ENCODE peak calls at places on chromosome 15, in ten cellular contexts. W, R, Z, U, S, G, J, L, T and B are unnamed samples.

GRCh38 chr15:41969851-41970431 is 2.4 kb downstream of the EHD4 start:
- DNase-seq in T (peak), U (no peak), W (no peak), S (no peak), J (peak), Z (no peak), G (peak), L (peak), R (no peak), B (no peak)

GRCh38 chr15:77024273-77025065 is 29.5 kb downstream of the PSTPIP1 start:
- DNase-seq in J (peak), L (peak), G (peak), W (peak), Z (no peak), R (peak), S (peak), T (peak), U (peak), B (peak)

GRCh38 chr15:77028451-77029165 is 33.7 kb downstream of the PSTPIP1 start:
- DNase-seq in G (peak), U (no peak), J (no peak), L (no peak), Z (no peak), T (no peak), R (no peak), W (peak), S (no peak), B (peak)

GRCh38 chr15:79290642-79291275 is 8.2 kb downstream of the ANKRD34C start:
- DNase-seq in W (no peak), T (no peak), J (no peak), L (peak), G (no peak), S (no peak), U (no peak), Z (no peak), R (no peak), B (no peak)

GRCh38 chr15:93050648-93051047 is 38.4 kb downstream of the RGMA start:
- DNase-seq in W (no peak), T (no peak), Z (no peak), L (no peak), G (no peak), U (no peak), J (no peak), S (no peak), R (no peak), B (no peak)

GRCh38 chr15:47484119-47484518 is 233.2 kb upstream of the SEMA6D start:
- DNase-seq in T (peak), J (peak), U (no peak), Z (no peak), R (no peak), G (no peak), W (no peak), S (no peak), L (peak), B (no peak)

GRCh38 chr15:33124275-33124674 is 70.2 kb downstream of the FMN1 start:
- DNase-seq in J (no peak), U (no peak), Z (no peak), L (no peak), W (no peak), R (no peak), S (no peak), G (no peak), T (no peak), B (no peak)

GRCh38 chr15:69388259-69388658 is 25.9 kb upstream of the KIF23 start:
- DNase-seq in S (no peak), G (no peak), T (peak), Z (no peak), W (no peak), J (no peak), R (peak), L (no peak), U (no peak), B (no peak)

GRCh38 chr15:51076898-51077564 is 17.7 kb downstream of the TNFAIP8L3 start:
- DNase-seq in S (no peak), J (no peak), R (no peak), L (peak), T (peak), G (peak), U (no peak), W (peak), Z (no peak), B (peak)

GRCh38 chr15:88987951-88988671 is 74.9 kb upstream of the MFGE8 start:
- DNase-seq in J (no peak), L (no peak), Z (no peak), W (no peak), S (no peak), T (peak), R (no peak), U (no peak), G (no peak), B (no peak)

GRCh38 chr15:64931381-64931780 is 19.7 kb downstream of the ANKDD1A start:
- DNase-seq in T (no peak), U (no peak), J (no peak), W (no peak), G (peak), R (no peak), Z (no peak), L (no peak), S (no peak), B (no peak)

GRCh38 chr15:66733976-66734375 is 31.9 kb downstream of the SMAD6 start:
- DNase-seq in L (no peak), T (no peak), R (no peak), Z (no peak), J (no peak), G (no peak), U (no peak), W (no peak), S (no peak), B (no peak)